ENCODE peak calls at places on chromosome 2, in five cellular contexts. Z is suprapubic skin, Y is tibial nerve, N is sigmoid colon, R is HepG2. M is an unnamed sample.

GRCh38 chr2:70709275-70709674 is 58.7 kb downstream of the ADD2 start:
- DNase-seq in Z (no peak), Y (no peak), N (no peak), R (no peak), M (no peak)

GRCh38 chr2:120743657-120744056 is 8.0 kb downstream of the GLI2 start:
- DNase-seq in Z (no peak), Y (no peak), N (no peak), R (no peak), M (no peak)

GRCh38 chr2:3282056-3282998 is 95.3 kb downstream of the EIPR1 start:
- DNase-seq in Z (no peak), Y (no peak), N (peak; percentile 77), R (no peak), M (peak; percentile 10)

GRCh38 chr2:86194751-86195054 is 559 bp downstream of the IMMT start:
- DNase-seq in Z (no peak), Y (no peak), N (no peak), R (no peak), M (no peak)

GRCh38 chr2:121810959-121811853 is 55.8 kb downstream of the TSN start:
- DNase-seq in Z (no peak), Y (peak; percentile 50), N (peak; percentile 74), R (peak; percentile 69), M (peak; percentile 39)

GRCh38 chr2:74499269-74499939 is at the start of gene LBX2:
- DNase-seq in Z (no peak), Y (no peak), N (no peak), R (no peak), M (no peak)

GRCh38 chr2:55052087-55053061 is 2.1 kb upstream of the RTN4 start:
- DNase-seq in Z (no peak), Y (no peak), N (no peak), R (no peak), M (no peak)

GRCh38 chr2:239193426-239193825 is 207.4 kb downstream of the HDAC4 start:
- DNase-seq in Z (peak; percentile 77), Y (no peak), N (peak; percentile 68), R (no peak), M (peak; percentile 16)

GRCh38 chr2:235762832-235763598 is 269.2 kb downstream of the AGAP1 start:
- DNase-seq in Z (peak; percentile 13), Y (no peak), N (no peak), R (peak; percentile 47), M (no peak)

GRCh38 chr2:237790353-237790752 is 8.2 kb upstream of the RBM44 start:
- DNase-seq in Z (no peak), Y (no peak), N (no peak), R (no peak), M (no peak)

GRCh38 chr2:163207706-163208370 is 369.3 kb upstream of the KCNH7 start:
- DNase-seq in Z (no peak), Y (no peak), N (no peak), R (no peak), M (no peak)
- TF ChIP-seq EP300 in Z (no peak), Y (no peak), N (no peak), R (no peak), M (no peak)

GRCh38 chr2:78486565-78486964 is 538.9 kb upstream of the REG3G start:
- DNase-seq in Z (no peak), Y (no peak), N (no peak), R (no peak), M (no peak)
- H3K36me3 ChIP-seq in Z (no peaks in the 10 kb centered on the region), Y (no peaks in the 10 kb centered on the region), N (no peaks in the 10 kb centered on the region), R (peaks cover 8% of the 10 kb centered on the region), M (no peaks in the 10 kb centered on the region)

DNA sequence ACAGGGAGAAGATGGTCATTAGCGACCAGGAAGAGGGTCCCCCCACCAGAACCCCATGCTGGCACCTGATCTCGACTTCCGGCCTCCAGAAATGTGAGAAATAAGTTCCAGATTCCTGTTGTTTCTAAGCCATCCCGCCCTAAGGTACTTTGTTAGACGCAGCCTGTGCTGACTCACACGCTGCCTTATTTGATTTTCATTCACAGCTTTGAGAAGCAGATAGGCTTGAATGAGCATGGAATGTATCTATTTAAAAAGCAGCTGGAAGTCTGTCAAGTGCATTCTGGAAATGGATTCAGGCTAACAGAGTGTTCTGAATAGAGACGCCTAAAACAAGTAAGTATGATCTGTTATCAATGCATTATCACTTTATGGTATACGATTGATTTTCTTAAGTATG is 8.3 kb upstream of the IL1R2 start:
- DNase-seq in Z (no peak), Y (no peak), N (no peak), R (no peak), M (no peak)
- TF ChIP-seq EP300 in Z (no peak), Y (no peak), N (no peak), R (no peak), M (no peak)

GRCh38 chr2:127721978-127722355 is 20.7 kb downstream of the SFT2D3 start:
- DNase-seq in Z (no peak), Y (no peak), N (no peak), R (no peak), M (no peak)
- H3K36me3 ChIP-seq in Z (peaks cover 51% of the 10 kb centered on the region), Y (peaks cover 65% of the 10 kb centered on the region), N (peaks cover 48% of the 10 kb centered on the region), R (peaks cover 61% of the 10 kb centered on the region), M (peaks cover 71% of the 10 kb centered on the region)